ENCODE peak calls at places on chromosomes 7 and 10, in ten cellular contexts. One of them, this sample, is unnamed. For H3K9me3, the result is how much of the 10 kb centered on the place peaks cover.

GRCh38 chr7:130996841-130997231 is 262.8 kb upstream of the KLF14 start:
- DNase-seq in SJSA1: no peak
- DNase-seq in CD4-positive, CD25-positive, alpha-beta regulatory T cell: peak
- DNase-seq in WERI-Rb-1: no peak
- DNase-seq in tibial artery: no peak
- DNase-seq in right atrium auricular region: no peak
- DNase-seq in cardiac muscle cell: peak
- DNase-seq in IMR-90: peak
- DNase-seq in lung: peak
- DNase-seq in Karpas-422: peak
- DNase-seq in this sample: peak

GRCh38 chr10:131214521-131215244 is 96.8 kb downstream of the TCERG1L start:
- DNase-seq in SJSA1: no peak
- DNase-seq in CD4-positive, CD25-positive, alpha-beta regulatory T cell: no peak
- DNase-seq in WERI-Rb-1: no peak
- DNase-seq in tibial artery: no peak
- DNase-seq in right atrium auricular region: no peak
- DNase-seq in cardiac muscle cell: no peak
- DNase-seq in IMR-90: no peak
- DNase-seq in lung: no peak
- DNase-seq in Karpas-422: no peak
- DNase-seq in this sample: no peak

GRCh38 chr10:100739516-100740368 is 5.6 kb upstream of the PAX2 start:
- DNase-seq in SJSA1: no peak
- DNase-seq in CD4-positive, CD25-positive, alpha-beta regulatory T cell: no peak
- DNase-seq in WERI-Rb-1: peak
- DNase-seq in tibial artery: no peak
- DNase-seq in right atrium auricular region: no peak
- DNase-seq in cardiac muscle cell: no peak
- DNase-seq in IMR-90: no peak
- DNase-seq in lung: no peak
- DNase-seq in Karpas-422: no peak
- DNase-seq in this sample: no peak

GRCh38 chr7:151851160-151851751 is 25.7 kb downstream of the PRKAG2 start:
- DNase-seq in SJSA1: no peak
- DNase-seq in CD4-positive, CD25-positive, alpha-beta regulatory T cell: peak
- DNase-seq in WERI-Rb-1: no peak
- DNase-seq in tibial artery: peak
- DNase-seq in right atrium auricular region: peak
- DNase-seq in cardiac muscle cell: no peak
- DNase-seq in IMR-90: no peak
- DNase-seq in lung: peak
- DNase-seq in Karpas-422: no peak
- DNase-seq in this sample: no peak

GRCh38 chr10:114519756-114520288 is 115.5 kb upstream of the AFAP1L2 start:
- DNase-seq in SJSA1: no peak
- DNase-seq in CD4-positive, CD25-positive, alpha-beta regulatory T cell: no peak
- DNase-seq in WERI-Rb-1: no peak
- DNase-seq in tibial artery: no peak
- DNase-seq in right atrium auricular region: no peak
- DNase-seq in cardiac muscle cell: no peak
- DNase-seq in IMR-90: no peak
- DNase-seq in lung: no peak
- DNase-seq in Karpas-422: no peak
- DNase-seq in this sample: no peak

GRCh38 chr10:109166935-109167334 is 756.4 kb downstream of the XPNPEP1 start:
- DNase-seq in SJSA1: no peak
- DNase-seq in CD4-positive, CD25-positive, alpha-beta regulatory T cell: no peak
- DNase-seq in WERI-Rb-1: no peak
- DNase-seq in tibial artery: no peak
- DNase-seq in right atrium auricular region: no peak
- DNase-seq in cardiac muscle cell: no peak
- DNase-seq in IMR-90: peak
- DNase-seq in lung: no peak
- DNase-seq in Karpas-422: no peak
- DNase-seq in this sample: peak

GRCh38 chr7:29192811-29193210 is 1.8 kb upstream of the CHN2 start:
- DNase-seq in SJSA1: no peak
- DNase-seq in CD4-positive, CD25-positive, alpha-beta regulatory T cell: no peak
- DNase-seq in WERI-Rb-1: no peak
- DNase-seq in tibial artery: no peak
- DNase-seq in right atrium auricular region: no peak
- DNase-seq in cardiac muscle cell: no peak
- DNase-seq in IMR-90: no peak
- DNase-seq in lung: no peak
- DNase-seq in Karpas-422: no peak
- DNase-seq in this sample: no peak

GRCh38 chr7:27160546-27161213 is 4.2 kb upstream of the HOXA7 start:
- DNase-seq in SJSA1: peak
- DNase-seq in CD4-positive, CD25-positive, alpha-beta regulatory T cell: peak
- DNase-seq in WERI-Rb-1: peak
- DNase-seq in tibial artery: peak
- DNase-seq in right atrium auricular region: peak
- DNase-seq in cardiac muscle cell: peak
- DNase-seq in IMR-90: peak
- DNase-seq in lung: peak
- DNase-seq in Karpas-422: peak
- DNase-seq in this sample: peak

GRCh38 chr7:1458676-1459511 is at the start of gene MICALL2:
- DNase-seq in SJSA1: peak
- DNase-seq in CD4-positive, CD25-positive, alpha-beta regulatory T cell: no peak
- DNase-seq in WERI-Rb-1: no peak
- DNase-seq in tibial artery: peak
- DNase-seq in right atrium auricular region: peak
- DNase-seq in cardiac muscle cell: peak
- DNase-seq in IMR-90: peak
- DNase-seq in lung: peak
- DNase-seq in Karpas-422: no peak
- DNase-seq in this sample: peak

GRCh38 chr10:17185873-17186272 is 15.6 kb downstream of the TRDMT1 start:
- DNase-seq in SJSA1: no peak
- DNase-seq in CD4-positive, CD25-positive, alpha-beta regulatory T cell: no peak
- DNase-seq in WERI-Rb-1: no peak
- DNase-seq in tibial artery: no peak
- DNase-seq in right atrium auricular region: no peak
- DNase-seq in cardiac muscle cell: no peak
- DNase-seq in IMR-90: no peak
- DNase-seq in lung: no peak
- DNase-seq in Karpas-422: no peak
- DNase-seq in this sample: no peak

GRCh38 chr7:40432046-40432445 is 297.2 kb downstream of the SUGCT start:
- DNase-seq in SJSA1: no peak
- DNase-seq in CD4-positive, CD25-positive, alpha-beta regulatory T cell: no peak
- DNase-seq in WERI-Rb-1: no peak
- DNase-seq in tibial artery: no peak
- DNase-seq in right atrium auricular region: no peak
- DNase-seq in cardiac muscle cell: no peak
- DNase-seq in IMR-90: no peak
- DNase-seq in lung: no peak
- DNase-seq in Karpas-422: no peak
- DNase-seq in this sample: no peak

GRCh38 chr10:86364551-86365345 is 1.8 kb downstream of the GRID1 start:
- DNase-seq in SJSA1: peak
- DNase-seq in CD4-positive, CD25-positive, alpha-beta regulatory T cell: no peak
- DNase-seq in WERI-Rb-1: peak
- DNase-seq in tibial artery: peak
- DNase-seq in right atrium auricular region: no peak
- DNase-seq in cardiac muscle cell: peak
- DNase-seq in IMR-90: no peak
- DNase-seq in lung: no peak
- DNase-seq in Karpas-422: no peak
- DNase-seq in this sample: no peak

GRCh38 chr10:62858364-62858763 is 42.2 kb upstream of the EGR2 start:
- DNase-seq in SJSA1: no peak
- DNase-seq in CD4-positive, CD25-positive, alpha-beta regulatory T cell: no peak
- DNase-seq in WERI-Rb-1: no peak
- DNase-seq in tibial artery: peak
- DNase-seq in right atrium auricular region: no peak
- DNase-seq in cardiac muscle cell: peak
- DNase-seq in IMR-90: peak
- DNase-seq in lung: no peak
- DNase-seq in Karpas-422: no peak
- DNase-seq in this sample: no peak

GRCh38 chr7:149564340-149565095 is 66.9 kb upstream of the ZNF746 start:
- DNase-seq in SJSA1: no peak
- DNase-seq in CD4-positive, CD25-positive, alpha-beta regulatory T cell: no peak
- DNase-seq in WERI-Rb-1: no peak
- DNase-seq in tibial artery: no peak
- DNase-seq in right atrium auricular region: no peak
- DNase-seq in cardiac muscle cell: no peak
- DNase-seq in IMR-90: no peak
- DNase-seq in lung: no peak
- DNase-seq in Karpas-422: no peak
- DNase-seq in this sample: no peak

GRCh38 chr10:6270951-6271350 is 68.2 kb downstream of the PFKFB3 start:
- DNase-seq in SJSA1: no peak
- DNase-seq in CD4-positive, CD25-positive, alpha-beta regulatory T cell: no peak
- DNase-seq in WERI-Rb-1: no peak
- DNase-seq in tibial artery: no peak
- DNase-seq in right atrium auricular region: no peak
- DNase-seq in cardiac muscle cell: no peak
- DNase-seq in IMR-90: no peak
- DNase-seq in lung: no peak
- DNase-seq in Karpas-422: no peak
- DNase-seq in this sample: no peak
- H3K4me3 ChIP-seq in SJSA1: no peak
- H3K4me3 ChIP-seq in CD4-positive, CD25-positive, alpha-beta regulatory T cell: peak
- H3K4me3 ChIP-seq in WERI-Rb-1: no peak
- H3K4me3 ChIP-seq in tibial artery: no peak
- H3K4me3 ChIP-seq in right atrium auricular region: no peak
- H3K4me3 ChIP-seq in cardiac muscle cell: no peak
- H3K4me3 ChIP-seq in IMR-90: no peak
- H3K4me3 ChIP-seq in lung: no peak
- H3K4me3 ChIP-seq in Karpas-422: no peak
- H3K4me3 ChIP-seq in this sample: no peak

DNA sequence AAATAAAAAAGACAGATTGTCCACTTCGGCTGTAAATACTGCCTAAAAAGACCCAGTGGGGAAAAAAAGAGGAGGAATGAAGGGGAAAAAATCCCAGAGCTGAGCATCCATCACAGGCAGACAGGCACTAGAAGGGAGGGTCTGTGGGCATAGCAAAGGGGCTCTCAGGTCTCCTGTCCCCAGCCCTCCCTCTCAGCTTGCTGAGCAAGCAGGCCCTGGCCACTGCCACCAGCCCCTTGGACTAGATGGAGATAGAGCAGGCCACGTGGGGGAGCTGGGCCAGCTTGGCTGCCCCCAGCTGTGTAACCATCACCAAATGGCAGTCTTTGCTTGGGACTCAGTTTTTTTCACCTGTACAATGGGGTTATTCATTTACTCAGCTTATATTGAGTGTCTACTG is 141.6 kb upstream of the UNC5B start:
- DNase-seq in SJSA1: no peak
- DNase-seq in CD4-positive, CD25-positive, alpha-beta regulatory T cell: no peak
- DNase-seq in WERI-Rb-1: no peak
- DNase-seq in tibial artery: no peak
- DNase-seq in right atrium auricular region: no peak
- DNase-seq in cardiac muscle cell: no peak
- DNase-seq in IMR-90: no peak
- DNase-seq in lung: no peak
- DNase-seq in Karpas-422: no peak
- DNase-seq in this sample: no peak
- H3K9me3 ChIP-seq in SJSA1: under half
- H3K9me3 ChIP-seq in CD4-positive, CD25-positive, alpha-beta regulatory T cell: under half
- H3K9me3 ChIP-seq in WERI-Rb-1: under half
- H3K9me3 ChIP-seq in tibial artery: under half
- H3K9me3 ChIP-seq in right atrium auricular region: under half
- H3K9me3 ChIP-seq in cardiac muscle cell: under half
- H3K9me3 ChIP-seq in IMR-90: under half
- H3K9me3 ChIP-seq in lung: under half
- H3K9me3 ChIP-seq in Karpas-422: under half
- H3K9me3 ChIP-seq in this sample: under half

DNA sequence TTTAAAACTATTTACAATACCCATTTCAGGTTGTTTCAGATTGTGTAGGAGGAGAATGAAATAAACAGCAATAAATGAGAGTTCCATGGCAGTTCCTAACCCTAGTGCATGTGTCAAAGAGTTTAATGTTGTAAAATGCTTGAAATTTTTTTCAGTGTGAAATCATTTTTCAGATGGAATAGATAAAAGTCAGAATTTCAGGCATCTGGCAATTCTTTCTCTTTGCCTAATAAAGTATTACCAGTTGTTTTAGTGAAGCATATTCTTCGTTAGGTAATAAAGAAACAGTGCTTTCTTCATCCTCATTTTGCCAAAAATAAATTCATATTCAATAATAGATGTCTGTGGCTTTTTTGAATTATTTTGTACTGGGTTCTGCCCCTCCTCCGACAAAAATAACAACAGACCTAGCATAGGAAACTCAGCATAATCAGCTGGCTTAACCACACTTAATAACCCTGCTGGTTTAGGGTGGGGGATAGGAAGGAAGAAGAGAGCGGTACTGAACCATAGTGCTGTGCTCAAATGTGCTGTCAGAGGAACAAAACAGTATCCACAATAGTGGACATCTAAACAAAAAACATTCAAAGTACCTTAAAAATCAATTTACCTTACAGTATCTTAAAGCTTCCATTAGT is 39.1 kb downstream of the MINDY3 start:
- DNase-seq in SJSA1: no peak
- DNase-seq in CD4-positive, CD25-positive, alpha-beta regulatory T cell: peak
- DNase-seq in WERI-Rb-1: no peak
- DNase-seq in tibial artery: no peak
- DNase-seq in right atrium auricular region: no peak
- DNase-seq in cardiac muscle cell: no peak
- DNase-seq in IMR-90: no peak
- DNase-seq in lung: no peak
- DNase-seq in Karpas-422: no peak
- DNase-seq in this sample: no peak
- H3K4me3 ChIP-seq in SJSA1: no peak
- H3K4me3 ChIP-seq in CD4-positive, CD25-positive, alpha-beta regulatory T cell: peak
- H3K4me3 ChIP-seq in WERI-Rb-1: no peak
- H3K4me3 ChIP-seq in tibial artery: no peak
- H3K4me3 ChIP-seq in right atrium auricular region: no peak
- H3K4me3 ChIP-seq in cardiac muscle cell: no peak
- H3K4me3 ChIP-seq in IMR-90: no peak
- H3K4me3 ChIP-seq in lung: no peak
- H3K4me3 ChIP-seq in Karpas-422: no peak
- H3K4me3 ChIP-seq in this sample: no peak

GRCh38 chr7:56250135-56250534 is 133.9 kb upstream of the NUPR2 start:
- DNase-seq in SJSA1: no peak
- DNase-seq in CD4-positive, CD25-positive, alpha-beta regulatory T cell: no peak
- DNase-seq in WERI-Rb-1: no peak
- DNase-seq in tibial artery: no peak
- DNase-seq in right atrium auricular region: no peak
- DNase-seq in cardiac muscle cell: no peak
- DNase-seq in IMR-90: no peak
- DNase-seq in lung: no peak
- DNase-seq in Karpas-422: no peak
- DNase-seq in this sample: no peak

DNA sequence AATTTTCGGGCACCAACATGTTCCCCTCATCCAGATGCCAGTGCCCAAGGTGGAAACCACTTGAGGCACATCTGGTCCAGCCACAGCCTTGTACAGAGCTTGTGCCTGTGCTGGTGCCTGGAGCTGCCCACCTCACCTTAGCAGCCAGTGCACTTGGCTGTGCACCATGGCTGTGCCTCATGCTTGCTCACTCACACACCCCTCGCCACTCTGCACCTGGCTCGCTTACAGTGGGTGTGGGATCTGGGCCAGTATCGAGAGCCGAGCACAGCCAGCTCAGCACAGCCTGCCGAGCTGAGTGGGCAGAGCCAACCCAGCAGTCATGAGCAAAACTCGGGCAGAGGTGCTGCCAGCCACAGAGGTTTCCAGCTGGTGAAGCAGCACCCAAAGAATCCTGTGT is 139.9 kb upstream of the NUPR2 start:
- DNase-seq in SJSA1: no peak
- DNase-seq in CD4-positive, CD25-positive, alpha-beta regulatory T cell: no peak
- DNase-seq in WERI-Rb-1: no peak
- DNase-seq in tibial artery: no peak
- DNase-seq in right atrium auricular region: no peak
- DNase-seq in cardiac muscle cell: no peak
- DNase-seq in IMR-90: no peak
- DNase-seq in lung: no peak
- DNase-seq in Karpas-422: no peak
- DNase-seq in this sample: no peak
- H3K9me3 ChIP-seq in SJSA1: under half
- H3K9me3 ChIP-seq in CD4-positive, CD25-positive, alpha-beta regulatory T cell: under half
- H3K9me3 ChIP-seq in WERI-Rb-1: under half
- H3K9me3 ChIP-seq in tibial artery: under half
- H3K9me3 ChIP-seq in right atrium auricular region: under half
- H3K9me3 ChIP-seq in cardiac muscle cell: under half
- H3K9me3 ChIP-seq in IMR-90: under half
- H3K9me3 ChIP-seq in lung: under half
- H3K9me3 ChIP-seq in Karpas-422: under half
- H3K9me3 ChIP-seq in this sample: under half